ENCODE peak calls at places on chromosomes 16 and 17, in ten cellular contexts. X is foreskin keratinocyte; N is WTC11; Q is bronchial epithelial cell; H is NCI-H1694; S is KBM-7; V is activated CD8-positive, alpha-beta T cell treated with anti-CD3 and anti-CD28 coated beads for 36 hours; B is stimulated activated CD4-positive, alpha-beta T cell treated with anti-CD3 and anti-CD28 coated beads, Interleukin-1b, Interleukin-23, amount 100 ng/mL, for 4 hours; M is COR-L47; R is iPS DF 6.9. D is an unnamed sample.

GRCh38 chr17:39553326-39553945 is 54.3 kb downstream of the NEUROD2 start:
- DNase-seq in R (no peak), Q (peak), H (no peak), N (no peak), B (no peak), X (no peak), S (no peak), M (no peak), V (no peak), D (no peak)

GRCh38 chr17:50685691-50686493 is 21.8 kb downstream of the ANKRD40 start:
- DNase-seq in B (no peak), N (no peak), Q (no peak), X (no peak), H (no peak), S (no peak), M (no peak), R (no peak), V (no peak), D (no peak)

GRCh38 chr17:48566717-48567116 is 11.4 kb downstream of the HOXB4 start:
- DNase-seq in N (no peak), H (no peak), R (no peak), V (no peak), X (no peak), M (no peak), B (no peak), S (no peak), Q (no peak), D (no peak)

GRCh38 chr17:1122681-1123396 is 56.9 kb downstream of the ABR start:
- DNase-seq in X (no peak), N (peak), S (peak), M (no peak), B (peak), R (no peak), V (peak), H (peak), Q (peak), D (peak)

GRCh38 chr17:65389956-65390355 is 171.5 kb downstream of the AXIN2 start:
- DNase-seq in R (no peak), S (no peak), N (no peak), V (no peak), M (no peak), B (no peak), X (peak), Q (peak), H (no peak), D (no peak)

GRCh38 chr16:72637306-72637705 is 410.6 kb downstream of the ZFHX3 start:
- DNase-seq in S (no peak), V (no peak), B (no peak), M (no peak), R (no peak), X (peak), H (no peak), N (no peak), Q (peak), D (no peak)

GRCh38 chr17:1484586-1485310 is 7.7 kb downstream of the MYO1C start:
- DNase-seq in H (peak), Q (peak), N (peak), B (no peak), M (no peak), X (no peak), S (peak), R (no peak), V (peak), D (peak)

GRCh38 chr16:2428051-2428786 is 1.0 kb upstream of the CCNF start:
- DNase-seq in B (no peak), H (no peak), V (peak), Q (peak), X (no peak), S (no peak), R (peak), N (peak), M (no peak), D (no peak)

GRCh38 chr16:89732918-89733242 is 11.5 kb downstream of the ZNF276 start:
- DNase-seq in M (no peak), S (no peak), B (no peak), Q (no peak), H (no peak), V (no peak), X (no peak), R (no peak), N (no peak), D (no peak)

GRCh38 chr17:37650419-37651003 is 7.3 kb upstream of the DDX52 start:
- DNase-seq in V (peak), H (no peak), B (no peak), Q (peak), M (peak), X (no peak), N (peak), R (peak), S (peak), D (no peak)

GRCh38 chr17:65047939-65048338 is 8.6 kb downstream of the GNA13 start:
- DNase-seq in B (no peak), Q (no peak), N (no peak), V (no peak), H (no peak), R (no peak), S (peak), X (no peak), M (no peak), D (no peak)

GRCh38 chr17:17365476-17366110 is 62.4 kb downstream of the NT5M start:
- DNase-seq in B (no peak), Q (no peak), R (no peak), H (no peak), X (no peak), V (no peak), M (no peak), S (peak), N (no peak), D (no peak)

GRCh38 chr16:11949527-11949926 is 7.7 kb upstream of the NPIPB2 start:
- DNase-seq in M (peak), V (peak), Q (peak), X (no peak), N (peak), S (peak), R (no peak), B (no peak), H (peak), D (peak)

GRCh38 chr16:79349803-79350202 is 250.7 kb downstream of the MAF start:
- DNase-seq in B (no peak), H (no peak), Q (no peak), R (no peak), S (no peak), M (no peak), V (no peak), X (no peak), N (no peak), D (no peak)

GRCh38 chr16:89860747-89861304 is 12.6 kb upstream of the TCF25 start:
- DNase-seq in M (peak), Q (no peak), X (no peak), H (no peak), N (peak), B (peak), R (no peak), S (peak), V (peak), D (peak)

GRCh38 chr16:30567160-30567990 is 4.1 kb downstream of the ZNF688 start:
- DNase-seq in V (peak), S (no peak), B (peak), N (no peak), H (no peak), M (no peak), R (no peak), X (peak), Q (peak), D (no peak)

GRCh38 chr16:12499032-12499735 is 304.5 kb downstream of the CPPED1 start:
- DNase-seq in H (no peak), V (no peak), N (no peak), Q (no peak), R (no peak), M (no peak), X (no peak), S (no peak), B (no peak), D (no peak)

GRCh38 chr17:69525920-69526841 is 111.7 kb downstream of the MAP2K6 start:
- DNase-seq in M (peak), B (no peak), Q (peak), X (peak), R (peak), H (peak), N (peak), V (peak), S (peak), D (no peak)

GRCh38 chr16:66741131-66741900 is 10.1 kb downstream of the DYNC1LI2 start:
- DNase-seq in V (no peak), H (no peak), R (no peak), M (peak), X (no peak), N (no peak), B (no peak), S (no peak), Q (peak), D (peak)

GRCh38 chr16:75570351-75571104 is 4.3 kb downstream of the GABARAPL2 start:
- DNase-seq in Q (no peak), H (no peak), B (no peak), N (no peak), M (no peak), S (no peak), R (no peak), V (no peak), X (no peak), D (no peak)

GRCh38 chr16:70740174-70740918 is 54.5 kb upstream of the MTSS2 start:
- DNase-seq in H (no peak), V (no peak), S (no peak), X (no peak), B (no peak), Q (no peak), M (no peak), N (no peak), R (no peak), D (no peak)

GRCh38 chr17:72388765-72389473 is 268.1 kb downstream of the SOX9 start:
- DNase-seq in B (no peak), Q (peak), V (no peak), X (peak), R (no peak), S (no peak), N (no peak), M (no peak), H (no peak), D (no peak)